ENCODE peak calls at places on chromosomes 11 and 22, in eight cellular contexts. S is activated T-helper 1 cell treated with anti-CD3 and anti-CD28 coated beads, Interleukin-12 subunit alpha, Interleukin-12 subunit beta, Interleukin-2, Interleukin-4 antibody, amounts not matched to agents 30 ng/mL and 10 ng/mL and 1 ng/mL, durations not matched to agents 14 hours and 24 hours and 36 hours; F is pancreas; M is substantia nigra; C is endothelial cell; Z is hypothalamus; N is caudate nucleus; O is NCI-H2081. L is an unnamed sample.

GRCh38 chr11:91374794-91375193 is 849.8 kb upstream of the FAT3 start:
- DNase-seq in C (no peak), Z (no peak), F (no peak), O (no peak), N (no peak), S (no peak), M (no peak), L (no peak)

GRCh38 chr11:2474059-2474901 is 29.5 kb downstream of the KCNQ1 start:
- DNase-seq in Z (no peak), N (no peak), C (no peak), F (no peak), M (no peak), S (no peak), O (no peak), L (no peak)

GRCh38 chr11:134045799-134046635 is 22.9 kb upstream of the JAM3 start:
- DNase-seq in O (peak), C (peak), N (peak), M (no peak), S (no peak), Z (no peak), F (no peak), L (no peak)

GRCh38 chr22:21942939-21943338 is 9.7 kb downstream of the PPM1F start:
- DNase-seq in O (no peak), C (no peak), N (no peak), M (no peak), Z (no peak), F (no peak), S (no peak), L (no peak)

GRCh38 chr11:128196235-128196634 is 391.1 kb downstream of the ETS1 start:
- DNase-seq in N (no peak), O (no peak), F (no peak), C (no peak), Z (no peak), M (no peak), S (no peak), L (no peak)

GRCh38 chr11:65442952-65443351 is 20.4 kb downstream of the NEAT1 start:
- DNase-seq in N (no peak), S (no peak), O (no peak), C (no peak), Z (no peak), F (no peak), M (no peak), L (no peak)

GRCh38 chr22:44068422-44069191 is 44.5 kb downstream of the PARVB start:
- DNase-seq in S (no peak), M (no peak), N (no peak), Z (no peak), F (no peak), C (peak), O (no peak), L (peak)

GRCh38 chr11:44887598-44887997 is 63.1 kb downstream of the TP53I11 start:
- DNase-seq in O (no peak), Z (no peak), S (no peak), C (no peak), M (no peak), F (no peak), N (no peak), L (no peak)

GRCh38 chr11:120073196-120073595 is 64.7 kb downstream of the TRIM29 start:
- DNase-seq in C (no peak), M (no peak), N (no peak), S (no peak), Z (no peak), F (no peak), O (no peak), L (no peak)

GRCh38 chr22:20008221-20008995 is 8.2 kb downstream of the ARVCF start:
- DNase-seq in S (no peak), N (no peak), M (no peak), F (no peak), O (no peak), Z (no peak), C (no peak), L (no peak)

GRCh38 chr22:18057568-18058209 is 20.1 kb upstream of the PEX26 start:
- DNase-seq in C (no peak), S (no peak), Z (no peak), M (peak), F (peak), N (peak), O (no peak), L (no peak)

GRCh38 chr11:95991545-95991944 is 67.6 kb upstream of the MTMR2 start:
- DNase-seq in C (no peak), O (no peak), M (no peak), Z (no peak), S (no peak), F (no peak), N (no peak), L (no peak)

GRCh38 chr11:61671527-61671926 is 8.7 kb upstream of the DAGLA start:
- DNase-seq in N (no peak), S (no peak), M (no peak), Z (no peak), F (peak), C (peak), O (no peak), L (no peak)

GRCh38 chr11:83721286-83721685 is 435.1 kb upstream of the CCDC90B start:
- DNase-seq in F (no peak), N (no peak), S (no peak), Z (no peak), C (no peak), O (no peak), M (no peak), L (no peak)

GRCh38 chr11:46302866-46303265 is 25.4 kb downstream of the CREB3L1 start:
- DNase-seq in O (no peak), M (no peak), F (no peak), S (no peak), N (no peak), Z (no peak), C (no peak), L (peak)

GRCh38 chr11:14764899-14765527 is 121.4 kb downstream of the PDE3B start:
- DNase-seq in N (no peak), Z (no peak), C (no peak), M (no peak), F (no peak), S (peak), O (no peak), L (peak)

GRCh38 chr22:37194750-37195149 is 6.7 kb upstream of the C1QTNF6 start:
- DNase-seq in O (no peak), S (no peak), M (no peak), Z (no peak), C (no peak), F (no peak), N (no peak), L (no peak)

GRCh38 chr11:121572581-121573059 is 119.9 kb upstream of the SORL1-AS1 start:
- DNase-seq in C (no peak), O (no peak), F (no peak), Z (peak), M (peak), S (no peak), N (peak), L (no peak)

GRCh38 chr11:65311197-65311631 is 3.5 kb upstream of the CDC42EP2 start:
- DNase-seq in O (no peak), N (no peak), F (no peak), Z (no peak), S (no peak), M (no peak), C (no peak), L (no peak)

GRCh38 chr22:46047841-46048595 is 71.1 kb upstream of the WNT7B start:
- DNase-seq in S (no peak), C (no peak), F (no peak), N (no peak), M (no peak), O (no peak), Z (no peak), L (no peak)

GRCh38 chr22:42910221-42910942 is 53.3 kb upstream of the ARFGAP3 start:
- DNase-seq in S (no peak), M (no peak), N (no peak), C (no peak), O (peak), Z (no peak), F (no peak), L (no peak)

GRCh38 chr11:4863893-4864292 is 14.9 kb upstream of the OR51S1 start:
- DNase-seq in Z (no peak), N (no peak), O (no peak), F (no peak), C (no peak), M (no peak), S (no peak), L (no peak)

GRCh38 chr11:94043241-94043640 is 22.1 kb downstream of the HEPHL1 start:
- DNase-seq in S (no peak), C (no peak), F (no peak), N (no peak), M (no peak), O (no peak), Z (no peak), L (no peak)